ENCODE peak calls at places on chromosomes 6 and 20, in five cellular contexts. X, K, C, A and E are unnamed samples.

GRCh38 chr6:158003910-158004695 is 22.4 kb downstream of the SYNJ2 start:
- DNase-seq in X (no peak), K (no peak), C (no peak), A (no peak), E (no peak)

GRCh38 chr6:35044145-35044745 is 96.9 kb downstream of the TCP11 start:
- DNase-seq in X (no peak), K (no peak), C (no peak), A (no peak), E (no peak)

GRCh38 chr6:111361648-111362047 is 121.4 kb downstream of the REV3L start:
- DNase-seq in X (peak; percentile 43), K (peak; percentile 63), C (peak; percentile 27), A (peak; percentile 31), E (peak; percentile 39)

GRCh38 chr20:11556410-11556809 is 361.3 kb upstream of the BTBD3 start:
- DNase-seq in X (no peak), K (no peak), C (no peak), A (no peak), E (no peak)

GRCh38 chr6:112781236-112781635 is 434.1 kb downstream of the RFPL4B start:
- DNase-seq in X (peak; percentile 10), K (no peak), C (peak; percentile 17), A (no peak), E (peak; percentile 5)

GRCh38 chr6:169824021-169824420 is 72.6 kb downstream of the ERMARD start:
- DNase-seq in X (no peak), K (no peak), C (no peak), A (no peak), E (no peak)

GRCh38 chr20:15703171-15703911 is 869.9 kb downstream of the KIF16B start:
- DNase-seq in X (peak; percentile 87), K (no peak), C (peak; percentile 50), A (no peak), E (peak; percentile 14)

GRCh38 chr6:39054577-39055142 is 6.1 kb downstream of the GLP1R start:
- DNase-seq in X (no peak), K (no peak), C (no peak), A (no peak), E (no peak)

GRCh38 chr6:108359901-108360882 is 65.3 kb downstream of the AFG1L start:
- DNase-seq in X (peak; percentile 47), K (no peak), C (no peak), A (peak; percentile 19), E (no peak)

GRCh38 chr20:63059684-63060056 is 52.9 kb upstream of the BHLHE23 start:
- DNase-seq in X (no peak), K (no peak), C (no peak), A (no peak), E (no peak)

GRCh38 chr20:36274248-36274841 is 31.8 kb upstream of the DLGAP4 start:
- DNase-seq in X (no peak), K (no peak), C (no peak), A (no peak), E (no peak)

DNA sequence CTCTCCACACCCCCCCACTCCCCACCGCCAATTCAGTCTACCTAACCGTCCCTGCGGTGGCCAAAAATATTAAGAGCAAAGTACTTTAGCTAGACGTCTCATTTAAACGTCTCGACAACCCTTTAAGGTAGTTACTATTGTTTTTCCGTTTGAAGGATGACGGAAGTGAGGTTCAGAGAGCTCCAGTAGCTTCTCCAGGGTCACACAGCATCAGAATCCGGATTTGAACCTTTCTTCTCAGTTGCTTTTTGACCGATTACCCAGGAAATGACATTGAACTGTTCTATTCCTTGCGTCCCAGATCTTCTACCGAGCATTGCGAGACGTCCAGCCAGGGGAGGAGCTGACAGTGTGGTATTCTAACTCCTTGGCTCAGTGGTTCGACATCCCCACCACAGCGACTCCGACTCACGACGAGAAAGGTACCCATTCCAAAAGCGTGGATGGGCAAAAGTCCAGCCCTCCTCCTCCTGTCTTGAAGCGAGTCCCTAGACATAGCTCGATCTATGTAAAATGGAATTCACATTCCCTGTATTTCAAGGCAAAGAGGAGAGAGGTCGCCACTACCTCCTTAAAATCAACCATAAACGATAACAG is 2.4 kb downstream of the PRDM13 start:
- DNase-seq in X (no peak), K (no peak), C (no peak), A (no peak), E (no peak)
- TF ChIP-seq BHLHE40 in X (no peak), K (no peak), C (no peak), A (no peak), E (no peak)

GRCh38 chr6:3929281-3929798 is 80.2 kb downstream of the FAM50B start:
- DNase-seq in X (peak; percentile 77), K (no peak), C (no peak), A (no peak), E (no peak)
- TF ChIP-seq BHLHE40 in X (no peak), K (no peak), C (no peak), A (no peak), E (no peak)

GRCh38 chr20:56004611-56005388 is 519 bp downstream of the CBLN4 start:
- DNase-seq in X (no peak), K (no peak), C (no peak), A (no peak), E (no peak)

GRCh38 chr20:56001890-56002289 is 3.4 kb downstream of the CBLN4 start:
- DNase-seq in X (no peak), K (no peak), C (no peak), A (no peak), E (no peak)

GRCh38 chr20:56005389-56005715 is at the start of gene CBLN4:
- DNase-seq in X (no peak), K (no peak), C (no peak), A (no peak), E (no peak)

GRCh38 chr20:56003111-56003800 is 2.1 kb downstream of the CBLN4 start:
- DNase-seq in X (no peak), K (no peak), C (no peak), A (no peak), E (no peak)

DNA sequence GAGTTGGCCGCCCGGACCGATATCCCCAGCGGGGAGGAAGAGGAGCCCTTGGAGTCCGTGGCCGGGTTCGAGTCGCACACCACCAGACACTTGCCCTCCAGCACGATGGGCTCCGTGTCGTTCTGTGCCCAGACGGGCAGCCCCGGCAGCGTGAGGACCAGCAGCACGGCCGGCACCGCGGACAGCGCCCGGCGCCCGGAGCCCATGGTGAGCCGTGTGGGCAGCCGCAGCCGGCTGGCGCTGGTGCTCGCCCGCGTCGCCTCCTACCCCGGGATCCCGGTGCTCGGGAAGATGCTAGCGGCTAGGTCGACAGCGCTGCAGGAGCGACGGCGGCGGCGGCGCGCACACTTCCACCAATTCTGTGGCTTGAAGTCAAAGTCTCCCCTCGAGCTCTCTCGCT is 1.4 kb downstream of the CBLN4 start:
- DNase-seq in X (no peak), K (no peak), C (no peak), A (no peak), E (no peak)
- TF ChIP-seq BHLHE40 in X (no peak), K (no peak), C (no peak), A (no peak), E (no peak)

GRCh38 chr6:116210316-116210715 is 43.6 kb downstream of the TSPYL4 start:
- DNase-seq in X (no peak), K (no peak), C (no peak), A (no peak), E (no peak)
- TF ChIP-seq BHLHE40 in X (no peak), K (no peak), C (no peak), A (no peak), E (no peak)

GRCh38 chr20:40865095-40865494 is 163.5 kb upstream of the TOP1 start:
- DNase-seq in X (no peak), K (no peak), C (no peak), A (no peak), E (no peak)
- TF ChIP-seq BHLHE40 in X (no peak), K (no peak), C (no peak), A (no peak), E (no peak)

DNA sequence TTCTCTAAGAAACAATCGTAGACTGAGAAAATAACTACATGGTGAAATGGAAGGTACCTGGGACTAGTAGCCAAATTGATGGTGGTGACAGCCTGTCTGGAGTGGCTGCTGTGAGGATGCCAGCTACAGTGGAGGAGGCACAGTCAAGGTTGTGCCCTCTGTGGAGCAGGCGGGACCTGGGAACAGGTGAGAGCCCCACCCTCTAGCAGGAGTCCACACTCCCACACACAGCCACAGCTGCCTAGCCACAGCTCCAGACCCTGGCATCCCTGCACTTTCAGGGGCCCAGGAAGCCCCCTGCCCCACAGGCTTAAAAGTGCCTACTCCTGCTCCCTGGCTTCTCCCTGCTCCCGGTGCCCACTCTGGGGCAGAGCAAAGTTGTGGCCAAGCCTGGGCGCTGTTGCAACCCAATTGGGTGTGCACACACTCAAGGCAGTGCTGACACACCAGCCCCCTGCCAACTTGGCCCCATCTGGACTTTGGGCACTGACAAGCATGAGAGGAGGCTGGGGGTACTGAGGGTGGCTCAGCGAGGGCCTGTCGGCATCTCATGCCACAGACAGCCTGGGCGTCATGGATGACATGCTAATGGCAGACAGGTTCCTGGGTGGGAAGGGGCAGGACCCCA is 548.7 kb downstream of the TBC1D32 start:
- DNase-seq in X (no peak), K (no peak), C (no peak), A (no peak), E (no peak)
- TF ChIP-seq BHLHE40 in X (no peak), K (no peak), C (no peak), A (no peak), E (no peak)

GRCh38 chr6:106102967-106103727 is 17.0 kb downstream of the PRDM1 start:
- DNase-seq in X (no peak), K (no peak), C (no peak), A (peak; percentile 53), E (no peak)
- TF ChIP-seq BHLHE40 in X (no peak), K (no peak), C (no peak), A (no peak), E (no peak)